ENCODE peak calls at places on chromosome 11, in seven cellular contexts. P is right lobe of liver; X is glutamatergic neuron; J is mucosa of descending colon; Z is activated T-helper 1 cell treated with anti-CD3 and anti-CD28 coated beads, Interleukin-12 subunit alpha, Interleukin-12 subunit beta, Interleukin-2, Interleukin-4 antibody, amounts not matched to agents 30 ng/mL and 10 ng/mL and 1 ng/mL, durations not matched to agents 14 hours and 24 hours and 36 hours; K is activated CD4-positive, alpha-beta T cell treated with anti-CD3 and anti-CD28 coated beads, Interleukin-2, amount 10 ng/mL, durations not matched to agents 24 days and 14 days; V is GM19239. M is an unnamed sample.

GRCh38 chr11:78691215-78691614 is 116.6 kb upstream of the NARS2 start:
- DNase-seq in P (no peak), X (no peak), J (no peak), Z (no peak), K (no peak), V (no peak), M (no peak)

GRCh38 chr11:109106201-109106906 is 315.6 kb upstream of the C11orf87 start:
- DNase-seq in P (no peak), X (no peak), J (no peak), Z (no peak), K (no peak), V (no peak), M (no peak)

GRCh38 chr11:13294178-13294577 is 16.6 kb downstream of the BMAL1 start:
- DNase-seq in P (no peak), X (no peak), J (no peak), Z (no peak), K (no peak), V (no peak), M (no peak)

GRCh38 chr11:47148903-47149535 is 27.7 kb downstream of the ARFGAP2 start:
- DNase-seq in P (no peak), X (no peak), J (no peak), Z (no peak), K (no peak), V (no peak), M (no peak)

GRCh38 chr11:30510750-30511149 is 75.4 kb downstream of the MPPED2 start:
- DNase-seq in P (no peak), X (no peak), J (no peak), Z (no peak), K (no peak), V (no peak), M (no peak)

GRCh38 chr11:14698771-14699170 is 55.2 kb downstream of the PDE3B start:
- DNase-seq in P (no peak), X (no peak), J (no peak), Z (no peak), K (no peak), V (no peak), M (no peak)

GRCh38 chr11:134332782-134333181 is 994 bp downstream of the GLB1L2 start:
- DNase-seq in P (no peak), X (no peak), J (no peak), Z (no peak), K (no peak), V (no peak), M (no peak)

GRCh38 chr11:77833302-77833701 is 12.4 kb downstream of the AAMDC start:
- DNase-seq in P (no peak), X (no peak), J (no peak), Z (no peak), K (no peak), V (no peak), M (no peak)

GRCh38 chr11:132943737-132944556 is 588.4 kb downstream of the OPCML start:
- DNase-seq in P (no peak), X (peak; percentile 36), J (no peak), Z (no peak), K (no peak), V (no peak), M (no peak)